ENCODE peak calls at places on chromosomes 4 and X, in six cellular contexts. D is renal cortical epithelial cell; G is NCI-H526 treated with DMSO at 0.1 percent for 48 hours; W is ELR; X is Kasumi-1; S is stimulated activated effector memory CD8-positive, alpha-beta T cell treated with anti-CD3 and anti-CD28 coated beads, Interleukin-12 subunit alpha, Interleukin-12 subunit beta, amount 100 ng/mL, for 72 hours. C is an unnamed sample.

GRCh38 chrX:65463550-65463949 is 71.0 kb downstream of the LAS1L start:
- DNase-seq in S (no peak), G (no peak), X (no peak), D (no peak), W (peak), C (no peak)

GRCh38 chr4:189071241-189071640 is 869.4 kb upstream of the FRG1 start:
- DNase-seq in S (no peak), X (peak), D (no peak), W (no peak), G (no peak), C (no peak)

GRCh38 chr4:93031431-93032098 is 727.8 kb downstream of the GRID2 start:
- DNase-seq in W (no peak), D (peak), S (no peak), G (no peak), X (no peak), C (no peak)

GRCh38 chr4:4730214-4730613 is 129.3 kb upstream of the MSX1 start:
- DNase-seq in X (no peak), D (no peak), S (no peak), W (no peak), G (no peak), C (no peak)

GRCh38 chrX:106726485-106727437 is at the start of gene RNF128:
- DNase-seq in D (peak), S (no peak), W (peak), G (peak), X (no peak), C (no peak)

GRCh38 chr4:8351931-8352367 is 82.4 kb downstream of the HTRA3 start:
- DNase-seq in W (no peak), G (no peak), X (no peak), D (peak), S (no peak), C (peak)

GRCh38 chrX:129658429-129658828 is 3.7 kb upstream of the APLN start:
- DNase-seq in G (no peak), W (no peak), S (no peak), D (no peak), X (no peak), C (no peak)

GRCh38 chr4:8616831-8617230 is 24.3 kb downstream of the CPZ start:
- DNase-seq in X (no peak), D (no peak), G (no peak), W (no peak), S (no peak), C (no peak)

GRCh38 chr4:139014391-139015268 is 951 bp upstream of the NOCT start:
- DNase-seq in D (peak), G (no peak), S (peak), W (peak), X (peak), C (peak)

GRCh38 chrX:101708180-101708579 is 48.5 kb upstream of the ARMCX2 start:
- DNase-seq in D (peak), W (peak), G (no peak), S (no peak), X (no peak), C (no peak)